ENCODE peak calls at places on chromosome 16, in four cellular contexts. E, U, V and A are unnamed samples.

GRCh38 chr16:28990375-28991040 is 5.7 kb downstream of the LAT start:
- DNase-seq in E (no peak), U (no peak), V (no peak), A (no peak)

GRCh38 chr16:14405611-14406537 is 224.2 kb downstream of the PARN start:
- DNase-seq in V (peak; percentile 73), E (peak; percentile 90), U (no peak), A (peak; percentile 66)

GRCh38 chr16:16083421-16084156 is 134.2 kb downstream of the ABCC1 start:
- DNase-seq in V (peak; percentile 66), U (peak; percentile 20), E (peak; percentile 61), A (no peak)

GRCh38 chr16:3065742-3066439 is 451 bp downstream of the IL32 start:
- DNase-seq in E (no peak), U (no peak), V (no peak), A (no peak)

GRCh38 chr16:58503166-58503862 is 3.4 kb downstream of the NDRG4 start:
- DNase-seq in U (no peak), V (no peak), E (no peak), A (no peak)

GRCh38 chr16:2508722-2509400 is 4.9 kb upstream of the ATP6V0C start:
- DNase-seq in V (no peak), E (no peak), U (no peak), A (no peak)

GRCh38 chr16:15972046-15972868 is 22.8 kb downstream of the ABCC1 start:
- DNase-seq in E (no peak), U (no peak), V (no peak), A (no peak)

GRCh38 chr16:67372664-67373063 is 20.6 kb downstream of the TPPP3 start:
- DNase-seq in U (no peak), V (peak; percentile 33), E (no peak), A (no peak)

GRCh38 chr16:30356401-30357084 is 1.4 kb upstream of the CD2BP2 start:
- DNase-seq in E (no peak), V (no peak), U (no peak), A (no peak)

GRCh38 chr16:57152096-57153093 is 33.4 kb downstream of the PSME3IP1 start:
- DNase-seq in U (no peak), V (no peak), E (peak; percentile 27), A (no peak)

GRCh38 chr16:58211245-58211644 is 13.3 kb upstream of the CSNK2A2 start:
- DNase-seq in U (no peak), E (no peak), V (no peak), A (no peak)

GRCh38 chr16:49619811-49620157 is 236.1 kb downstream of the ZNF423 start:
- DNase-seq in E (no peak), U (no peak), V (no peak), A (peak; percentile 29)

GRCh38 chr16:57483725-57484514 is 2.4 kb downstream of the DOK4 start:
- DNase-seq in V (no peak), E (no peak), U (no peak), A (no peak)

GRCh38 chr16:73483076-73483791 is 435.3 kb upstream of the ZFHX3 start:
- DNase-seq in E (no peak), V (no peak), U (no peak), A (peak; percentile 58)

GRCh38 chr16:78894872-78895271 is 705.7 kb downstream of the MAF start:
- DNase-seq in U (no peak), E (no peak), V (no peak), A (no peak)

GRCh38 chr16:4113358-4114256 is 2.6 kb downstream of the ADCY9 start:
- DNase-seq in E (peak; percentile 84), U (no peak), V (no peak), A (no peak)

GRCh38 chr16:89067677-89068076 is 26.0 kb upstream of the ACSF3 start:
- DNase-seq in U (no peak), V (no peak), E (no peak), A (no peak)

GRCh38 chr16:71383054-71383773 is 24.7 kb downstream of the CALB2 start:
- DNase-seq in V (no peak), U (no peak), E (no peak), A (no peak)

GRCh38 chr16:79217375-79218011 is 383.0 kb downstream of the MAF start:
- DNase-seq in U (no peak), E (no peak), V (no peak), A (no peak)

GRCh38 chr16:52099382-52099781 is 447.6 kb downstream of the TOX3 start:
- DNase-seq in U (no peak), V (no peak), E (peak; percentile 38), A (no peak)

GRCh38 chr16:23343643-23344612 is 41.8 kb downstream of the SCNN1B start:
- DNase-seq in U (no peak), E (no peak), V (no peak), A (no peak)

GRCh38 chr16:48118841-48119240 is 37.0 kb downstream of the ABCC12 start:
- DNase-seq in E (no peak), U (no peak), V (no peak), A (no peak)

DNA sequence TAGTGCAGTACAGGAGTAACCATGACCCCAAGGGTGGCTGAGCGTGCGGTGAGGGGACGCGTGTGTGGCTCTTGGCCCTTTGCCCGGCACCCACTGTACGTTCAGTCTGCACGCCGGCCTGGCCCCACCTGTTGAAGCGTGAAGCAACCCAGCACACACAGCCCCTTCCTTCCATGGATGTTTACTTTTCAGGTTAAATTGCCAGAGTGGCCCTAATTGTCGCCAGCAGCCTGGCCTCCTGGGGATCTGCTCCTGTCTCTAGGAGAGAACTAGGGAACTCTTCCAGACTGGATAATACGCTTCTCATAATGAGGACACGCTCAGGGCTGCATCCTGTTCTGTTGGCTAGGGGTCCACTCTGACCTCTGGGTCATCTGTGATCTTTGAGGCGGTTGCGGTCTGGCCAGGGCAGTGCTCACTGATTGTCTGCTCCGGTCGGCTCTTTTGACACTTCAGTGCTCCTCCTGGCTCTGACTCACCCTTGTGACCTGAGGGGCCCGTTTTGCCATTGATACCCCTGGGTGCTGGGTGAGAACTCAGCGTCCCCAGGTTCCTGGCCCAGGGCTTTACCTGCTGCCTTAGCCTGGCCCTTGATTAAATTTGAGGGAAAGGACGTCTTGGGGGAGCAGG is 27.7 kb downstream of the TPSG1 start:
- DNase-seq in E (peak; percentile 59), U (no peak), V (no peak), A (no peak)
- TF ChIP-seq RNF2 in E (no peak), U (no peak), V (no peak), A (no peak)

GRCh38 chr16:80564394-80564793 is 23.6 kb downstream of the DYNLRB2 start:
- DNase-seq in E (no peak), V (no peak), U (no peak), A (no peak)

GRCh38 chr16:80563807-80564206 is 23.0 kb downstream of the DYNLRB2 start:
- DNase-seq in E (no peak), U (no peak), V (no peak), A (no peak)

GRCh38 chr16:80573700-80574120 is 32.9 kb downstream of the DYNLRB2 start:
- DNase-seq in E (no peak), U (no peak), V (no peak), A (no peak)

GRCh38 chr16:80570106-80570478 is 29.3 kb downstream of the DYNLRB2 start:
- DNase-seq in U (no peak), E (no peak), V (no peak), A (no peak)

DNA sequence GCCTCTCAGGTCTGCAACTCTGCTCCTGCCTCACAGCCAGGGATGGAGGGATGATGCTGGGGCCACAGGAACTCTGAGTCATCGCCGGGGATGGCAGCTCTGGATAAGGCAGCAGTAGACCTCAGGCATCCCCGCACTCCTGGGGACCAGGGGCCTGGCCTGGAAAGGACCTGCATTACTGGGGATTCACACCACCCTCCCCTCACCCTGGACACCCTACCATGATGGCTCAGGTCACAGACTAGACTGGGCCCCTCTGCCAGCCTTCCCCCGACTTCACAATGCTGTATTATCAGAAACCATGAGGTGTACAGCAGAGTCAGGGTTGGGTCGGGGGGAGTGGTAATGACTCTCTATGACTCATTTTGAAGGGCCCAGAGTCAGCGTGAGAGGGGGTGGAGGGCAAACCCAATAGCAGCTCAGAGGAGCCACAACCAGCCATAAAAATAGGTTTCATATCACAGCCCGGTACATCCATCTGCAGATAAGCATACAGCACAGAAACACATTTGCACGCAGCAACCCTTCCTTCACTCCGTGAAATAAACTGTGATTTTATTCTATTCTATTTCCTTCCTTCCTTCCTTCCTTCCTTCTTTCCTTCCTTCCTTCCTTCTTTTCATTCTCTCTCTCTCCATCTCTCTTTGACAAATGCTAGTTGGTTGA is 28.8 kb downstream of the DYNLRB2 start:
- DNase-seq in U (no peak), V (peak; percentile 39), E (no peak), A (no peak)
- TF ChIP-seq RNF2 in U (no peak), V (no peak), E (no peak), A (no peak)

DNA sequence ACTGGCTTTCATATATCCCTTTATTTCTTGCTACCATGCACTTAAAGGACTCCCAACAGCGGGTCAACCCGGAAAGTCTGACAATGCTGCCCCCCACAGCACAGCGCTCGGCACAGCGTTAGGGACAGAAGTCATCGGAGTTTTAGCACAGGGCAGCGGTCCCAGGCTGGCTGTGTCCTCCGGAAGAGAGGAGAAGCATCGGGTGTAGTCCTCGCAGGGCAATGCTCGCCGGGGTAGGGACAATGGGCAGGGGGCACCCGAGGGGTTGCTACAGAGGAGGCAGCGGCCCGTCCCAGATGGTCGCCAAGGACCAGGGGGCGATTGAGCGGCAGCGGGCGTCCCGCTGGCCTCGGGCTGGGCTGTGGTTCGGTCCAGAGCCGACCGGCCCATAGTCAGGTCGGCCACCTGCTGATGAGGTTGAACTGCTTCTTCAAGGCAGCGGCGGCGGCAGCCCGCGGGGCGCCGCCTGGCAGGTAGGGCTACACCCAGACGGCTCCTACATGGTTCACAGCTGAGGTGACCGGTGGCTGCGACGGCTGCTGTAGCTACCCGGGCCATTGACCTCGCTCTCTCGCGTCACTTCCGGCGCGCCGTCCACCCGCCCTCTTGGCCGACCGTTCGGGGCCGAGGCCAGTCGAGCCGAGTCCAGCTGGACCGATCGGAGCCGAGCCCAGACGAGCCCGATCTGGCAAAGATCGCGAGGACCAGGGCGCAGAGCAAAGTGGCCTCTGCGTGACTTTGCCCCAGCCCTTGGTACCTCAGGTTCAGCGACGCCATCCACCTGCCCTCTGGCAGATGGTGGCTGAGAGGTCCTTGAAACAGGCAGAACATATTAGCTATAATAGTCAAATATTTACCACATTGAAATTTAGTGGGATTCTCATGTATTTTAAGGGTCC is 4.7 kb upstream of the LCMT1 start:
- DNase-seq in U (peak; percentile 92), V (peak; percentile 94), E (peak; percentile 90), A (peak; percentile 96)
- TF ChIP-seq RNF2 in U (peak; percentile 42), V (peak; percentile 71), E (peak; percentile 99), A (no peak)

GRCh38 chr16:69554495-69554894 is 11.3 kb upstream of the NFAT5 start:
- DNase-seq in V (peak; percentile 31), U (no peak), E (no peak), A (no peak)
- TF ChIP-seq RNF2 in V (no peak), U (no peak), E (no peak), A (no peak)

GRCh38 chr16:22007159-22007508 is 777 bp upstream of the MOSMO start:
- DNase-seq in V (no peak), E (no peak), U (no peak), A (no peak)
- TF ChIP-seq RNF2 in V (no peak), E (no peak), U (no peak), A (no peak)

GRCh38 chr16:82002831-82003230 is 8.4 kb downstream of the SDR42E1 start:
- DNase-seq in U (no peak), E (no peak), V (no peak), A (no peak)

GRCh38 chr16:81995651-81996050 is 15.6 kb downstream of the SDR42E1 start:
- DNase-seq in V (no peak), U (no peak), E (no peak), A (no peak)

GRCh38 chr16:81994485-81994884 is 16.8 kb downstream of the SDR42E1 start:
- DNase-seq in U (peak; percentile 23), V (peak; percentile 35), E (no peak), A (no peak)

GRCh38 chr16:81997738-81998137 is 13.5 kb downstream of the SDR42E1 start:
- DNase-seq in U (peak; percentile 26), V (no peak), E (peak; percentile 64), A (no peak)

GRCh38 chr16:81996664-81997529 is 14.4 kb downstream of the SDR42E1 start:
- DNase-seq in V (peak; percentile 47), U (peak; percentile 51), E (peak; percentile 52), A (no peak)
- TF ChIP-seq RNF2 in V (no peak), U (no peak), E (no peak), A (no peak)